ENCODE peak calls at places on chromosomes 1 and 21, in seven cellular contexts. V, D, B, O, C, K and E are unnamed samples.

GRCh38 chr1:153849487-153850185 is 73.1 kb downstream of the GATAD2B start:
- DNase-seq in O (peak), V (no peak), K (no peak), D (no peak), B (no peak), C (no peak), E (no peak)

GRCh38 chr1:236172041-236172579 is 29.8 kb downstream of the GPR137B start:
- DNase-seq in V (no peak), B (no peak), C (no peak), D (peak), K (no peak), O (no peak), E (no peak)

GRCh38 chr1:219463629-219464028 is 149.3 kb downstream of the ZC3H11B start:
- DNase-seq in O (no peak), V (peak), C (no peak), K (peak), D (peak), B (no peak), E (no peak)

GRCh38 chr21:45110873-45111624 is 36.7 kb downstream of the ADARB1 start:
- DNase-seq in K (no peak), O (no peak), D (no peak), B (no peak), V (no peak), C (no peak), E (no peak)

GRCh38 chr1:33342041-33342723 is 21.3 kb upstream of the A3GALT2 start:
- DNase-seq in D (peak), O (no peak), C (peak), K (peak), B (peak), V (peak), E (peak)

GRCh38 chr1:167489581-167490340 is 28.6 kb downstream of the CD247 start:
- DNase-seq in V (no peak), D (no peak), C (no peak), O (no peak), K (no peak), B (no peak), E (no peak)

GRCh38 chr1:168636200-168636599 is 59.8 kb downstream of the XCL1 start:
- DNase-seq in D (peak), O (no peak), B (no peak), C (no peak), K (peak), V (no peak), E (no peak)

GRCh38 chr1:202501281-202501680 is 152.8 kb downstream of the PPP1R12B start:
- DNase-seq in D (peak), B (no peak), V (no peak), C (peak), K (peak), O (no peak), E (peak)

GRCh38 chr1:41397020-41397419 is 35.8 kb downstream of the FOXO6 start:
- DNase-seq in K (no peak), B (no peak), C (no peak), O (no peak), D (no peak), V (no peak), E (no peak)

GRCh38 chr1:119748040-119748439 is 20.7 kb downstream of the HMGCS2 start:
- DNase-seq in C (no peak), D (no peak), B (no peak), O (no peak), V (no peak), K (no peak), E (no peak)

GRCh38 chr1:10257851-10258250 is 47.5 kb downstream of the KIF1B start:
- DNase-seq in K (peak), V (no peak), D (peak), B (no peak), O (no peak), C (no peak), E (no peak)

GRCh38 chr1:117673405-117673804 is 67.6 kb downstream of the TENT5C start:
- DNase-seq in V (no peak), C (no peak), B (no peak), O (no peak), D (peak), K (peak), E (no peak)

GRCh38 chr1:241615043-241615974 is 24.9 kb downstream of the CHML start:
- DNase-seq in C (no peak), V (no peak), D (no peak), K (no peak), B (no peak), O (no peak), E (peak)

GRCh38 chr21:39016740-39017315 is 166.4 kb downstream of the PSMG1 start:
- DNase-seq in D (no peak), V (no peak), C (no peak), O (no peak), B (no peak), K (peak), E (no peak)

GRCh38 chr1:30525631-30525979 is 197.8 kb downstream of the MATN1 start:
- DNase-seq in K (no peak), C (no peak), D (no peak), B (no peak), V (no peak), O (no peak), E (no peak)

GRCh38 chr1:119549719-119550141 is 42.7 kb downstream of the HSD3B1 start:
- DNase-seq in C (peak), B (no peak), D (peak), O (peak), K (peak), V (peak), E (peak)

GRCh38 chr1:51728611-51729155 is 111.8 kb downstream of the OSBPL9 start:
- DNase-seq in B (no peak), K (no peak), C (no peak), D (no peak), O (no peak), V (no peak), E (no peak)

GRCh38 chr1:92831368-92831761 is 475 bp upstream of the RPL5 start:
- DNase-seq in D (no peak), C (no peak), B (no peak), V (no peak), K (no peak), O (peak), E (no peak)

GRCh38 chr21:41526478-41527087 is 18.6 kb upstream of the TMPRSS2 start:
- DNase-seq in C (no peak), B (no peak), K (no peak), D (no peak), V (no peak), O (no peak), E (peak)

GRCh38 chr1:58950897-58951296 is 167.1 kb upstream of the JUN start:
- DNase-seq in C (no peak), D (no peak), K (no peak), V (no peak), B (no peak), O (no peak), E (no peak)

GRCh38 chr1:190169311-190170067 is 308.2 kb downstream of the BRINP3 start:
- DNase-seq in C (no peak), B (no peak), K (peak), D (no peak), V (peak), O (no peak), E (peak)

GRCh38 chr1:63230722-63231121 is 91.6 kb upstream of the FOXD3 start:
- DNase-seq in D (no peak), K (no peak), V (no peak), O (no peak), B (no peak), C (no peak), E (no peak)

GRCh38 chr1:8589571-8589970 is 227.9 kb downstream of the RERE start:
- DNase-seq in V (no peak), B (no peak), K (no peak), C (no peak), D (no peak), O (no peak), E (no peak)

GRCh38 chr1:151145158-151146071 is 1.0 kb downstream of the SEMA6C start:
- DNase-seq in V (no peak), C (no peak), B (peak), D (peak), O (no peak), K (peak), E (peak)

GRCh38 chr1:108750476-108751191 is 4.2 kb downstream of the STXBP3 start:
- DNase-seq in B (no peak), C (no peak), D (no peak), V (peak), O (no peak), K (no peak), E (no peak)

GRCh38 chr21:18443085-18443484 is 39.5 kb upstream of the TMPRSS15 start:
- DNase-seq in O (no peak), C (peak), B (no peak), D (no peak), K (no peak), V (no peak), E (no peak)

GRCh38 chr1:56285554-56286402 is 293.6 kb downstream of the PLPP3 start:
- DNase-seq in O (no peak), K (no peak), V (no peak), C (no peak), D (peak), B (no peak), E (peak)

GRCh38 chr1:193372553-193372952 is 186.1 kb upstream of the B3GALT2 start:
- DNase-seq in O (no peak), K (no peak), D (no peak), B (no peak), V (no peak), C (no peak), E (no peak)

GRCh38 chr1:242016518-242016917 is 17.6 kb upstream of the MAP1LC3C start:
- DNase-seq in D (no peak), O (no peak), C (no peak), V (no peak), K (no peak), B (no peak), E (no peak)

GRCh38 chr1:232389744-232390143 is 240.2 kb downstream of the SIPA1L2 start:
- DNase-seq in C (no peak), B (no peak), O (no peak), K (no peak), V (no peak), D (no peak), E (no peak)

GRCh38 chr1:37513795-37514349 is 694 bp downstream of the MEAF6 start:
- DNase-seq in V (no peak), O (peak), B (no peak), D (no peak), C (no peak), K (peak), E (peak)

GRCh38 chr1:246537887-246538286 is 28.2 kb downstream of the TFB2M start:
- DNase-seq in B (no peak), D (no peak), K (no peak), C (no peak), V (no peak), O (no peak), E (no peak)

GRCh38 chr1:99650773-99651437 is 5.0 kb downstream of the PALMD start:
- DNase-seq in B (no peak), D (peak), C (no peak), O (no peak), K (no peak), V (no peak), E (no peak)

GRCh38 chr1:65558215-65558614 is 137.7 kb downstream of the LEPR start:
- DNase-seq in K (peak), O (no peak), C (no peak), V (no peak), D (peak), B (no peak), E (no peak)

GRCh38 chr1:20207546-20207945 is 21.2 kb upstream of the PLA2G2C start:
- DNase-seq in C (no peak), B (no peak), D (no peak), K (no peak), O (no peak), V (no peak), E (peak)

GRCh38 chr1:234978397-234979291 is 150.0 kb downstream of the TOMM20 start:
- DNase-seq in C (no peak), B (no peak), V (peak), D (peak), K (peak), O (peak), E (no peak)

GRCh38 chr1:201721131-201722049 is 107.6 kb upstream of the IPO9 start:
- DNase-seq in D (peak), C (no peak), O (no peak), K (peak), V (no peak), B (no peak), E (no peak)

GRCh38 chr1:25204797-25205441 is 27.4 kb downstream of the SYF2 start:
- DNase-seq in C (no peak), V (no peak), O (no peak), D (peak), K (peak), B (no peak), E (peak)

GRCh38 chr1:160284220-160284781 is 632 bp downstream of the PEX19 start:
- DNase-seq in C (no peak), V (no peak), O (no peak), B (no peak), D (peak), K (peak), E (peak)

GRCh38 chr1:119276558-119276957 is 92.0 kb upstream of the HAO2 start:
- DNase-seq in B (no peak), V (no peak), K (no peak), C (peak), O (no peak), D (no peak), E (no peak)